ENCODE peak calls at places on chromosomes 7 and 10, in nine cellular contexts. D, Q, R, Z, E, B, X, I and M are unnamed samples.

GRCh38 chr7:45978731-45979211 is 57.7 kb upstream of the IGFBP3 start:
- DNase-seq in I (no peak), E (no peak), D (no peak), Z (no peak), X (no peak), B (no peak), R (no peak), Q (no peak), M (no peak)

GRCh38 chr7:143512488-143513340 is 35.0 kb downstream of the TAS2R41 start:
- DNase-seq in R (no peak), E (no peak), D (no peak), X (no peak), B (no peak), I (no peak), Q (no peak), Z (no peak), M (no peak)

GRCh38 chr7:108660465-108660864 is 90.8 kb downstream of the DNAJB9 start:
- DNase-seq in I (no peak), B (no peak), E (no peak), R (no peak), Z (no peak), Q (no peak), D (no peak), X (no peak), M (no peak)

GRCh38 chr7:100211342-100211780 is 8.4 kb upstream of the PVRIG start:
- DNase-seq in D (no peak), B (no peak), Q (no peak), E (no peak), X (no peak), Z (no peak), I (no peak), R (no peak), M (no peak)

GRCh38 chr7:767941-768729 is 41.1 kb upstream of the PRKAR1B start:
- DNase-seq in B (no peak), X (peak; percentile 60), I (no peak), D (no peak), R (peak; percentile 18), E (peak; percentile 60), Z (no peak), Q (no peak), M (no peak)

GRCh38 chr7:33632322-33632721 is 273.0 kb upstream of the BMPER start:
- DNase-seq in X (no peak), B (no peak), I (no peak), E (no peak), Q (no peak), R (no peak), D (no peak), Z (no peak), M (no peak)

GRCh38 chr7:31603076-31603475 is 83.9 kb upstream of the PPP1R17 start:
- DNase-seq in X (no peak), Q (no peak), B (no peak), E (no peak), R (peak; percentile 58), I (no peak), Z (no peak), D (no peak), M (no peak)

GRCh38 chr7:22356855-22357310 is at the start of gene RAPGEF5:
- DNase-seq in I (no peak), X (no peak), R (no peak), E (no peak), Q (peak; percentile 14), B (peak; percentile 58), Z (peak; percentile 81), D (peak; percentile 76), M (peak; percentile 85)

GRCh38 chr7:150344299-150344698 is 2.9 kb upstream of the RARRES2 start:
- DNase-seq in E (no peak), R (no peak), D (no peak), B (no peak), Q (no peak), Z (no peak), I (no peak), X (no peak), M (no peak)

GRCh38 chr7:150342119-150342405 is 633 bp upstream of the RARRES2 start:
- DNase-seq in I (no peak), Z (peak; percentile 41), E (no peak), R (no peak), B (no peak), Q (no peak), D (no peak), X (no peak), M (no peak)

GRCh38 chr7:150341263-150342118 is at the start of gene RARRES2:
- DNase-seq in R (no peak), X (peak; percentile 58), B (no peak), D (peak; percentile 77), I (peak; percentile 56), Z (peak; percentile 73), Q (peak; percentile 65), E (peak; percentile 62), M (peak; percentile 91)

GRCh38 chr7:150345012-150345411 is 3.6 kb upstream of the RARRES2 start:
- DNase-seq in B (no peak), I (no peak), R (no peak), X (no peak), Q (no peak), D (no peak), E (no peak), Z (no peak), M (no peak)

DNA sequence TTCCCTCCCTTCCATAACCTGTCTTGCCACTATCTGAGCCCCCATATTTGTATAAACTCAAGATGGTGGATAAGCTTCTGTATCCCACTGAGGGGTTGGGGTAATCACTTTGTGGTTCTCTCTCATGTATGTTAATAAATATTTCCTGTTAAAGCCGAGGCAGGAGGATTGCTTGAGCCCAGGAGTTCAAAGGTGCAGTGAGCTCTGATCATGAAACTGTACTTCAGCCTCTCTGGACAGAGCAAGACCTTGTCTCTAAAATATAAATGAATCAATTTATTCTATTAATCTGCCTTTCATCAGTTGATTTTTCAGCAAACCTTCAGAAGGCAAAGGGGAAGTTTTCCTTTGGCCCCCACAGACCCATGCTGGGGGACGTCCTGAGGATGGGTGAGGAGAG is 1.8 kb upstream of the RARRES2 start:
- DNase-seq in Q (no peak), E (no peak), D (no peak), X (no peak), I (no peak), B (no peak), R (no peak), Z (peak; percentile 12), M (no peak)
- H3K9me3 ChIP-seq in Q (peaks cover 9% of the 10 kb centered on the region), E (no peaks in the 10 kb centered on the region), D (no peaks in the 10 kb centered on the region), X (no peaks in the 10 kb centered on the region), I (peaks cover 15% of the 10 kb centered on the region), B (no peaks in the 10 kb centered on the region), R (peaks cover 4% of the 10 kb centered on the region), Z (no peaks in the 10 kb centered on the region), M (no peaks in the 10 kb centered on the region)

GRCh38 chr10:119687192-119688032 is 36.2 kb downstream of the BAG3 start:
- DNase-seq in Z (no peak), R (peak; percentile 62), Q (no peak), I (no peak), X (no peak), D (no peak), E (no peak), B (no peak), M (no peak)

GRCh38 chr10:119689016-119689564 is 36.8 kb upstream of the INPP5F start:
- DNase-seq in X (no peak), I (no peak), E (no peak), R (no peak), D (no peak), Z (no peak), B (no peak), Q (no peak), M (no peak)

GRCh38 chr10:119691726-119692125 is 34.1 kb upstream of the INPP5F start:
- DNase-seq in E (no peak), Z (no peak), B (no peak), R (no peak), D (no peak), Q (no peak), X (no peak), I (no peak), M (no peak)

GRCh38 chr10:119686465-119687191 is 35.4 kb downstream of the BAG3 start:
- DNase-seq in Z (peak; percentile 90), I (peak; percentile 65), X (peak; percentile 82), R (peak; percentile 93), B (peak; percentile 84), Q (peak; percentile 85), E (peak; percentile 75), D (peak; percentile 84), M (peak; percentile 78)

DNA sequence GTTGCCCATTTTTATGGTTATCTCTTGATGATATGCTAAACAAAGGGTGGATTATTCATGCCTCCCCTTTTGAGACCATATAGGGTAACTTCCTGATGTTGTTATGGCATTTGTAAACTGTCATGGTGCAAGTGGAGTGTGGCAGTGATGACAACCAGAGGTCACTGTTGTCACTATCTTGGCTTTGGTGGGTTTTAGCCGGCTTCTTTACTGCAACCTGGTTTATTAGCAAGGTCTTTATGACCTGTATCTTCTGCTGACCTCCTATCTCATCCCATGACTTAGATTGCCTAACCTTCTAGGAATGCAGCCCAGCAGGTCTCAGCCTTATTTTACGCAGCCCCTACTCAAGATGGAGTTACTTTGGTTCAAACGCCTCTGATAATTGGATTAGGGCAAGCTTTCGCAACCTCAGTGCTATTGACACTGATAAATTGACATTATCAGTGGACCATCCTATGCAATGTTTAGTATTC is 36.9 kb downstream of the BAG3 start:
- DNase-seq in E (no peak), D (no peak), Q (no peak), I (no peak), R (no peak), B (no peak), Z (no peak), X (no peak), M (no peak)
- TF ChIP-seq CTCF in E (no peak), D (no peak), Q (no peak), I (no peak), R (no peak), B (no peak), Z (no peak), X (no peak), M (no peak)

GRCh38 chr10:3622845-3623621 is 162.0 kb downstream of the KLF6 start:
- DNase-seq in E (no peak), Z (no peak), Q (no peak), X (no peak), R (peak; percentile 53), B (no peak), D (no peak), I (no peak), M (no peak)

GRCh38 chr10:3622427-3622826 is 162.6 kb downstream of the KLF6 start:
- DNase-seq in E (no peak), I (no peak), Q (no peak), R (no peak), D (no peak), Z (no peak), B (no peak), X (no peak), M (no peak)

GRCh38 chr10:3623746-3624145 is 161.3 kb downstream of the KLF6 start:
- DNase-seq in X (no peak), R (peak; percentile 83), I (no peak), Q (no peak), Z (no peak), D (peak; percentile 30), B (no peak), E (no peak), M (no peak)

GRCh38 chr10:3624367-3624766 is 160.6 kb downstream of the KLF6 start:
- DNase-seq in D (no peak), Z (no peak), Q (no peak), B (no peak), X (no peak), I (no peak), E (no peak), R (peak; percentile 80), M (no peak)

DNA sequence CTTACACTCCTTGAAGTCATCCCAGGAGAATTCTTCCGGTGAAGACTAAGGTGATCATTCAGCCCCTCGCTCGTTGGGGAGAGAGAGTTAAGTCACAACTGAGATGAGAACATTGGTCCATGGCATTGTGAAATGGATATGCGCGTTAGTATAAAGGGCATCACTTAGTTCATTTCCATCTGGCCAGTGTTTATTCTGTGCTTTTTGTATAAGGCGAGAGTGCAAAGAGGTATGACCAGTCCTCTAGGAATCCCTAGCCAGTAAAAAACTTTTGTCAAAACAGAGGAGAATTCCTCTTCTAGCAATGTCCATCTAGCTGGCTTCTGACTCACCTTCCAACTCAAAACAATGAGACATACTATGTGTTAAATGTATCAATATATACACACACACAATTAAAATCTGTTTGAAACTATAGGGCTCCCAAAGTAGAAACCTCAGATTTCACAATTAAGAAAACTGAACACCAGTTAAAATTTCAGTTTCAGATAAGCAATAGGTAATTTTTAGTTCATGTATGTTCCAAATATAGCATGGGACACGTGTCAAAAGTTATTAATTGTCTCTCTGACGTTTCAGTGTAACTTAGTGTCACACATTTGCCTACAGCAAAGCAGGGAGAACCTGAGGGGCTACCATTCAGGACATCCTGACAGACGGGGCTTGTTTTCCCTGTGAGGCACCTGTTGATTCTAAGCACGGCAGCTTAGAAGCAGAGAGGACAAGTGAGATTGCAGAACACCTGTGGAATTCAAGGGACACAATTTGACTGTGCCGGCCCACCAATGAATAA is 158.9 kb downstream of the KLF6 start:
- DNase-seq in B (no peak), D (no peak), X (no peak), I (no peak), Z (no peak), E (no peak), Q (no peak), R (peak; percentile 84), M (no peak)
- H3K4me3 ChIP-seq in B (no peak overlapping the region), D (no peak overlapping the region), X (no peak overlapping the region), I (no peak overlapping the region), Z (no peak overlapping the region), E (no peak overlapping the region), Q (no peak overlapping the region), R (peak overlapping the region; percentile 13), M (no peak overlapping the region)

GRCh38 chr7:158023563-158024350 is 563.9 kb downstream of the PTPRN2 start:
- DNase-seq in D (no peak), R (no peak), E (no peak), Z (peak; percentile 13), X (no peak), I (no peak), B (no peak), Q (no peak), M (no peak)

GRCh38 chr7:158021836-158022235 is 565.8 kb downstream of the PTPRN2 start:
- DNase-seq in I (no peak), Z (peak; percentile 46), R (no peak), Q (no peak), E (no peak), B (no peak), X (no peak), D (no peak), M (peak; percentile 21)

GRCh38 chr7:158023157-158023556 is 564.5 kb downstream of the PTPRN2 start:
- DNase-seq in Z (no peak), Q (no peak), R (no peak), I (no peak), X (no peak), D (no peak), E (no peak), B (no peak), M (no peak)

GRCh38 chr7:158024351-158024715 is 563.3 kb downstream of the PTPRN2 start:
- DNase-seq in B (no peak), D (no peak), R (no peak), Z (peak; percentile 27), I (no peak), X (no peak), E (no peak), Q (no peak), M (no peak)

GRCh38 chr7:158022601-158023000 is 565.0 kb downstream of the PTPRN2 start:
- DNase-seq in B (no peak), X (no peak), E (no peak), D (no peak), R (no peak), I (no peak), Q (no peak), Z (peak; percentile 21), M (no peak)
- H3K9me3 ChIP-seq in B (no peaks in the 10 kb centered on the region), X (no peaks in the 10 kb centered on the region), E (no peaks in the 10 kb centered on the region), D (no peaks in the 10 kb centered on the region), R (peaks cover 2% of the 10 kb centered on the region), I (no peaks in the 10 kb centered on the region), Q (no peaks in the 10 kb centered on the region), Z (no peaks in the 10 kb centered on the region), M (no peaks in the 10 kb centered on the region)